ENCODE peak calls at places on chromosome 3, in nine cellular contexts. One of them, this sample, is unnamed. For H3K36me3, H3K27me3 and H3K4me1, the result is how much of the 10 kb centered on the place peaks cover.

GRCh38 chr3:141152130-141152529 is 79.5 kb upstream of the PXYLP1 start:
- DNase-seq in lung: no peak
- DNase-seq in tibial artery: no peak
- DNase-seq in breast epithelium: no peak
- DNase-seq in NT2/D1: no peak
- DNase-seq in IMR-90: no peak
- DNase-seq in SJSA1: no peak
- DNase-seq in mesendoderm: no peak
- DNase-seq in CD4-positive, CD25-positive, alpha-beta regulatory T cell: no peak
- DNase-seq in this sample: no peak

GRCh38 chr3:29412117-29412516 is 131.2 kb downstream of the RBMS3 start:
- DNase-seq in lung: no peak
- DNase-seq in tibial artery: no peak
- DNase-seq in breast epithelium: no peak
- DNase-seq in NT2/D1: no peak
- DNase-seq in IMR-90: peak
- DNase-seq in SJSA1: no peak
- DNase-seq in mesendoderm: no peak
- DNase-seq in CD4-positive, CD25-positive, alpha-beta regulatory T cell: no peak
- DNase-seq in this sample: no peak

GRCh38 chr3:49422379-49423248 is at the start of gene AMT:
- DNase-seq in lung: peak
- DNase-seq in tibial artery: no peak
- DNase-seq in breast epithelium: no peak
- DNase-seq in NT2/D1: peak
- DNase-seq in IMR-90: peak
- DNase-seq in SJSA1: no peak
- DNase-seq in mesendoderm: peak
- DNase-seq in CD4-positive, CD25-positive, alpha-beta regulatory T cell: no peak
- DNase-seq in this sample: peak

GRCh38 chr3:39000008-39000450 is 51.7 kb downstream of the SCN11A start:
- DNase-seq in lung: no peak
- DNase-seq in tibial artery: no peak
- DNase-seq in breast epithelium: no peak
- DNase-seq in NT2/D1: peak
- DNase-seq in IMR-90: peak
- DNase-seq in SJSA1: peak
- DNase-seq in mesendoderm: peak
- DNase-seq in CD4-positive, CD25-positive, alpha-beta regulatory T cell: peak
- DNase-seq in this sample: peak

GRCh38 chr3:194422188-194422587 is 23.1 kb upstream of the GP5 start:
- DNase-seq in lung: no peak
- DNase-seq in tibial artery: no peak
- DNase-seq in breast epithelium: no peak
- DNase-seq in NT2/D1: no peak
- DNase-seq in IMR-90: peak
- DNase-seq in SJSA1: peak
- DNase-seq in mesendoderm: no peak
- DNase-seq in CD4-positive, CD25-positive, alpha-beta regulatory T cell: no peak
- DNase-seq in this sample: no peak

GRCh38 chr3:55634345-55634744 is 147.2 kb upstream of the WNT5A start:
- DNase-seq in lung: no peak
- DNase-seq in tibial artery: no peak
- DNase-seq in breast epithelium: no peak
- DNase-seq in NT2/D1: no peak
- DNase-seq in IMR-90: peak
- DNase-seq in SJSA1: no peak
- DNase-seq in mesendoderm: no peak
- DNase-seq in CD4-positive, CD25-positive, alpha-beta regulatory T cell: no peak
- DNase-seq in this sample: no peak

GRCh38 chr3:88954853-88955252 is 152.6 kb upstream of the EPHA3 start:
- DNase-seq in lung: no peak
- DNase-seq in tibial artery: no peak
- DNase-seq in breast epithelium: no peak
- DNase-seq in NT2/D1: no peak
- DNase-seq in IMR-90: no peak
- DNase-seq in SJSA1: no peak
- DNase-seq in mesendoderm: no peak
- DNase-seq in CD4-positive, CD25-positive, alpha-beta regulatory T cell: no peak
- DNase-seq in this sample: no peak

GRCh38 chr3:155970406-155970805 is 100.0 kb downstream of the GMPS start:
- DNase-seq in lung: no peak
- DNase-seq in tibial artery: no peak
- DNase-seq in breast epithelium: no peak
- DNase-seq in NT2/D1: no peak
- DNase-seq in IMR-90: no peak
- DNase-seq in SJSA1: no peak
- DNase-seq in mesendoderm: no peak
- DNase-seq in CD4-positive, CD25-positive, alpha-beta regulatory T cell: no peak
- DNase-seq in this sample: no peak

DNA sequence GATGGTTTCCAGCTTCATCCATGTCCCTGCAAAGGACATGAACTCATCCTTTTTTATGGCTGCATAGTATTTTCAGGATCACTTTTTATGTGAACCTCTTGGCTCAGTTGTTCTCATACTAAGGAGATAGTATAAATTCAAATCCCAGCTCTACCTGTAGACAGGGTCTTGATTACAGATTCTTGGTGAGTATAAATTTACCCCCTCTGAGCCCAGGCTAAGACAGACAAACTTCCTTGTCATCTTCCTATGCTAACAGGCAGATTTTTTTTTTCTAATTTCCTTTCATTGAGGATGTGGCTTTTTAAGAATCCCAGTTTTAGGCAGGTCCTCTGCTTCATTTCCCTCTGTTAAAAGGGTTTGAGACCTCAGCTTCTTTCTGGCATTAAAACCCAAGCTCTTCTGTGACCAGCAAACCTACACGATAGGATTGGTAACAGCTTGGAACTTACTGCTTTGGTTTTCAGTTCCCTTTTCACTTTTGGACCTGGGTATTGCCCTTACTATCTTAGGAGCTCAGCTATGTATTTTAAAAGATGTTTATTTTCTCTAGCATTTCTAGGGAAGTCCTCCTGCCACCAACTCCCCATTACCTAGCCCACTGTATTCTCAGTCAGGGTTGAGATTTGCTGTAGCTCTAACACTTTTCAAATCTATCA is 72.5 kb downstream of the VPS8 start:
- DNase-seq in lung: no peak
- DNase-seq in tibial artery: no peak
- DNase-seq in breast epithelium: no peak
- DNase-seq in NT2/D1: no peak
- DNase-seq in IMR-90: no peak
- DNase-seq in SJSA1: no peak
- DNase-seq in mesendoderm: no peak
- DNase-seq in CD4-positive, CD25-positive, alpha-beta regulatory T cell: no peak
- DNase-seq in this sample: no peak
- H3K36me3 ChIP-seq in lung: under half
- H3K36me3 ChIP-seq in tibial artery: under half
- H3K36me3 ChIP-seq in breast epithelium: under half
- H3K36me3 ChIP-seq in NT2/D1: under half
- H3K36me3 ChIP-seq in IMR-90: under half
- H3K36me3 ChIP-seq in SJSA1: under half
- H3K36me3 ChIP-seq in mesendoderm: under half
- H3K36me3 ChIP-seq in CD4-positive, CD25-positive, alpha-beta regulatory T cell: under half
- H3K36me3 ChIP-seq in this sample: under half

GRCh38 chr3:195808741-195809290 is 2.9 kb downstream of the MUC4 start:
- DNase-seq in lung: no peak
- DNase-seq in tibial artery: no peak
- DNase-seq in breast epithelium: no peak
- DNase-seq in NT2/D1: no peak
- DNase-seq in IMR-90: no peak
- DNase-seq in SJSA1: no peak
- DNase-seq in mesendoderm: peak
- DNase-seq in CD4-positive, CD25-positive, alpha-beta regulatory T cell: no peak
- DNase-seq in this sample: no peak
- H3K27me3 ChIP-seq in lung: under half
- H3K27me3 ChIP-seq in tibial artery: under half
- H3K27me3 ChIP-seq in breast epithelium: under half
- H3K27me3 ChIP-seq in NT2/D1: under half
- H3K27me3 ChIP-seq in IMR-90: half or more
- H3K27me3 ChIP-seq in SJSA1: under half
- H3K27me3 ChIP-seq in mesendoderm: under half
- H3K27me3 ChIP-seq in CD4-positive, CD25-positive, alpha-beta regulatory T cell: under half
- H3K27me3 ChIP-seq in this sample: under half

DNA sequence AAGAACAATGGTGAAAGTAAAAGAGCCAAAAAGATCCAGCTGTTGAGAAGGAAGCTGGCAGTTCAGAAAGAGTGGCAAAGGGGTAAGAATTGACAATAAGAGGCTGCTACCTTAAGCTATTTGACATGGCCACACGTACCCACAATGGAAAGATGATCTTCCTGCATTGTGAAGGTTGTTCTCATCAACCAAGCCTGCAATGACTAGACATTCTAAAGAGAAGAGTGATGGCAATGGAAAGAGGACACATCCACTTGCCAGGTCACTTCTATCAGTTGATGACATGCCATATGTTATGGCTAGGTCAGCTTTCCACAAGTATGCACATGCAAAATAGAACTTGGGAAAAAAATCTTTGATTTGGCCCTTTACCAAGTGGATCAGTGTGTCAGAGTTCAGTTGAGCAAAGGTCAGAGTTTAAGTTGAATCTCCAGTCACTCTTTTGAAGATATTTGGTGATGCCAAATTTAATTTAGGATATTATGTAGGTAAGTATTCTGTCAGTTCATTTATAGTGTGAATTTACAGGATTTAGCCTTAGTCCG is 105.0 kb upstream of the FLNB start:
- DNase-seq in lung: no peak
- DNase-seq in tibial artery: no peak
- DNase-seq in breast epithelium: no peak
- DNase-seq in NT2/D1: no peak
- DNase-seq in IMR-90: no peak
- DNase-seq in SJSA1: no peak
- DNase-seq in mesendoderm: no peak
- DNase-seq in CD4-positive, CD25-positive, alpha-beta regulatory T cell: no peak
- DNase-seq in this sample: no peak
- H3K4me1 ChIP-seq in lung: under half
- H3K4me1 ChIP-seq in tibial artery: half or more
- H3K4me1 ChIP-seq in breast epithelium: under half
- H3K4me1 ChIP-seq in NT2/D1: under half
- H3K4me1 ChIP-seq in IMR-90: under half
- H3K4me1 ChIP-seq in SJSA1: under half
- H3K4me1 ChIP-seq in mesendoderm: under half
- H3K4me1 ChIP-seq in CD4-positive, CD25-positive, alpha-beta regulatory T cell: under half
- H3K4me1 ChIP-seq in this sample: under half

GRCh38 chr3:47065681-47066080 is 86.2 kb downstream of the NBEAL2 start:
- DNase-seq in lung: no peak
- DNase-seq in tibial artery: no peak
- DNase-seq in breast epithelium: no peak
- DNase-seq in NT2/D1: no peak
- DNase-seq in IMR-90: no peak
- DNase-seq in SJSA1: no peak
- DNase-seq in mesendoderm: no peak
- DNase-seq in CD4-positive, CD25-positive, alpha-beta regulatory T cell: no peak
- DNase-seq in this sample: no peak
- H3K36me3 ChIP-seq in lung: under half
- H3K36me3 ChIP-seq in tibial artery: under half
- H3K36me3 ChIP-seq in breast epithelium: under half
- H3K36me3 ChIP-seq in NT2/D1: half or more
- H3K36me3 ChIP-seq in IMR-90: under half
- H3K36me3 ChIP-seq in SJSA1: under half
- H3K36me3 ChIP-seq in mesendoderm: under half
- H3K36me3 ChIP-seq in CD4-positive, CD25-positive, alpha-beta regulatory T cell: half or more
- H3K36me3 ChIP-seq in this sample: under half

GRCh38 chr3:128493221-128494151 is 485 bp upstream of the GATA2 start:
- DNase-seq in lung: no peak
- DNase-seq in tibial artery: peak
- DNase-seq in breast epithelium: no peak
- DNase-seq in NT2/D1: no peak
- DNase-seq in IMR-90: no peak
- DNase-seq in SJSA1: no peak
- DNase-seq in mesendoderm: peak
- DNase-seq in CD4-positive, CD25-positive, alpha-beta regulatory T cell: no peak
- DNase-seq in this sample: no peak
- H3K27me3 ChIP-seq in lung: under half
- H3K27me3 ChIP-seq in tibial artery: half or more
- H3K27me3 ChIP-seq in breast epithelium: half or more
- H3K27me3 ChIP-seq in NT2/D1: half or more
- H3K27me3 ChIP-seq in IMR-90: half or more
- H3K27me3 ChIP-seq in SJSA1: under half
- H3K27me3 ChIP-seq in mesendoderm: half or more
- H3K27me3 ChIP-seq in CD4-positive, CD25-positive, alpha-beta regulatory T cell: under half
- H3K27me3 ChIP-seq in this sample: under half

DNA sequence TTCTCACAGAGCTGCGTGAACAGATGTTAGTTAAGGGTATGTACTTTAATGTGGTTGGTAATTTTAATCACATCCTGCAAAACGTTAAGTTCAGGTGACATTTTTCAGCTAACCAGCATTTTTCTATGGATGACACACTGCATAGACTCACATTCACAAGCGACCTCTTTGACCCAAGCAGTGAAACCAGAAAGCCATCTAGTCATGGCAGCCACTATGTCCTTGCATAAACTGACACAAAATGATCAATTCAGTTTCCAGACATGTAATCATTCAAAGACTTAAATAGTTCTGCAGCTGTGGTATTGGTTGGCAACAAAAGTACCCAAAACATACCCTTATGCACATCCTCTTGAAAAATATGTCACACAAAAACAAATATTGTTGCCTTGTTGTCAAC is 7.4 kb upstream of the CAPN7 start:
- DNase-seq in lung: no peak
- DNase-seq in tibial artery: no peak
- DNase-seq in breast epithelium: no peak
- DNase-seq in NT2/D1: no peak
- DNase-seq in IMR-90: no peak
- DNase-seq in SJSA1: no peak
- DNase-seq in mesendoderm: no peak
- DNase-seq in CD4-positive, CD25-positive, alpha-beta regulatory T cell: peak
- DNase-seq in this sample: no peak
- H3K4me1 ChIP-seq in lung: under half
- H3K4me1 ChIP-seq in tibial artery: under half
- H3K4me1 ChIP-seq in breast epithelium: under half
- H3K4me1 ChIP-seq in NT2/D1: under half
- H3K4me1 ChIP-seq in IMR-90: under half
- H3K4me1 ChIP-seq in SJSA1: under half
- H3K4me1 ChIP-seq in mesendoderm: under half
- H3K4me1 ChIP-seq in CD4-positive, CD25-positive, alpha-beta regulatory T cell: under half
- H3K4me1 ChIP-seq in this sample: under half

GRCh38 chr3:119443179-119443578 is 20.2 kb downstream of the TMEM39A start:
- DNase-seq in lung: no peak
- DNase-seq in tibial artery: no peak
- DNase-seq in breast epithelium: no peak
- DNase-seq in NT2/D1: no peak
- DNase-seq in IMR-90: no peak
- DNase-seq in SJSA1: no peak
- DNase-seq in mesendoderm: no peak
- DNase-seq in CD4-positive, CD25-positive, alpha-beta regulatory T cell: no peak
- DNase-seq in this sample: no peak
- H3K36me3 ChIP-seq in lung: under half
- H3K36me3 ChIP-seq in tibial artery: half or more
- H3K36me3 ChIP-seq in breast epithelium: under half
- H3K36me3 ChIP-seq in NT2/D1: half or more
- H3K36me3 ChIP-seq in IMR-90: under half
- H3K36me3 ChIP-seq in SJSA1: half or more
- H3K36me3 ChIP-seq in mesendoderm: under half
- H3K36me3 ChIP-seq in CD4-positive, CD25-positive, alpha-beta regulatory T cell: under half
- H3K36me3 ChIP-seq in this sample: under half